ENCODE peak calls at places on chromosomes 1 and 21, in seven cellular contexts. F is heart left ventricle, R is uterus, H is adrenal gland, V is suprapubic skin, Z is spleen, P is IMR-90. W is an unnamed sample.
A peak's percentile ranks its signal among the peaks of the same experiment; 100 is the strongest.

GRCh38 chr1:94013331-94013925 is 104.2 kb upstream of the GCLM start:
- DNase-seq in P (no peak), R (no peak), F (no peak), H (no peak), V (no peak), Z (no peak), W (no peak)

GRCh38 chr1:195591917-195592672 is 1016.1 kb downstream of the KCNT2 start:
- DNase-seq in P (peak; percentile 89), F (no peak), Z (no peak), R (no peak), H (no peak), V (no peak), W (no peak)

GRCh38 chr1:116497660-116498059 is 73.2 kb downstream of the CD58 start:
- DNase-seq in V (no peak), F (no peak), Z (no peak), R (no peak), P (peak; percentile 67), H (no peak), W (no peak)

GRCh38 chr21:30936207-30936606 is 54.8 kb upstream of the KRTAP11-1 start:
- DNase-seq in Z (no peak), H (no peak), F (no peak), P (no peak), V (no peak), R (no peak), W (no peak)

GRCh38 chr1:161080391-161081150 is 8.8 kb downstream of the NECTIN4 start:
- DNase-seq in R (no peak), Z (no peak), V (no peak), H (no peak), F (no peak), P (no peak), W (no peak)

GRCh38 chr1:110065841-110066240 is 4.6 kb downstream of the ALX3 start:
- DNase-seq in Z (no peak), R (no peak), F (no peak), V (no peak), H (no peak), P (no peak), W (no peak)

GRCh38 chr1:218537131-218537904 is 192.2 kb downstream of the TGFB2 start:
- DNase-seq in Z (no peak), R (no peak), V (no peak), F (no peak), P (peak; percentile 83), H (no peak), W (no peak)

GRCh38 chr1:66711420-66711819 is 40.8 kb upstream of the DYNLT5 start:
- DNase-seq in Z (no peak), F (no peak), V (no peak), H (no peak), R (no peak), P (no peak), W (no peak)

GRCh38 chr1:231171623-231172197 is 9.9 kb downstream of the TRIM67 start:
- DNase-seq in F (no peak), R (no peak), H (no peak), V (no peak), Z (no peak), P (no peak), W (no peak)

GRCh38 chr1:44013949-44014348 is 17.3 kb downstream of the SLC6A9 start:
- DNase-seq in Z (no peak), H (no peak), P (no peak), F (no peak), V (no peak), R (no peak), W (no peak)

GRCh38 chr1:67211589-67212563 is 45.6 kb downstream of the IL23R start:
- DNase-seq in P (peak; percentile 34), Z (no peak), V (no peak), H (peak; percentile 66), R (peak; percentile 16), F (no peak), W (no peak)

GRCh38 chr1:233157245-233157644 is 138.3 kb downstream of the PCNX2 start:
- DNase-seq in H (no peak), F (no peak), V (no peak), Z (no peak), P (no peak), R (no peak), W (no peak)

GRCh38 chr1:45750298-45751038 is at the start of gene IPP:
- DNase-seq in F (peak; percentile 97), P (peak; percentile 97), Z (peak; percentile 100), H (peak; percentile 98), R (peak; percentile 96), V (peak; percentile 97), W (peak; percentile 96)

GRCh38 chr21:45979141-45979631 is 2.4 kb upstream of the COL6A1 start:
- DNase-seq in V (no peak), Z (peak; percentile 72), H (no peak), R (peak; percentile 62), F (peak; percentile 23), P (no peak), W (no peak)

GRCh38 chr1:178367151-178367550 is 129.6 kb downstream of the CLEC20A start:
- DNase-seq in F (no peak), R (no peak), Z (no peak), P (no peak), V (no peak), H (no peak), W (no peak)

GRCh38 chr1:7574121-7575040 is 196.7 kb upstream of the VAMP3 start:
- DNase-seq in P (peak; percentile 21), V (no peak), F (no peak), H (peak; percentile 62), R (peak; percentile 29), Z (peak; percentile 64), W (peak; percentile 42)

GRCh38 chr1:25782608-25783201 is 17.3 kb upstream of the SELENON start:
- DNase-seq in H (no peak), F (no peak), P (no peak), R (no peak), Z (no peak), V (no peak), W (no peak)

GRCh38 chr1:12121212-12122000 is 45.4 kb upstream of the TNFRSF1B start:
- DNase-seq in Z (peak; percentile 30), V (no peak), F (no peak), R (no peak), H (no peak), P (peak; percentile 97), W (no peak)

GRCh38 chr1:160637821-160638539 is 8.9 kb downstream of the SLAMF1 start:
- DNase-seq in H (no peak), F (no peak), V (no peak), Z (no peak), R (no peak), P (no peak), W (no peak)

GRCh38 chr21:35428927-35429326 is 379.8 kb upstream of the RUNX1 start:
- DNase-seq in Z (no peak), V (no peak), R (no peak), H (no peak), F (no peak), P (no peak), W (no peak)

GRCh38 chr1:3023994-3024393 is 2.7 kb downstream of the ACTRT2 start:
- DNase-seq in H (no peak), R (no peak), V (no peak), F (no peak), P (no peak), Z (no peak), W (no peak)

DNA sequence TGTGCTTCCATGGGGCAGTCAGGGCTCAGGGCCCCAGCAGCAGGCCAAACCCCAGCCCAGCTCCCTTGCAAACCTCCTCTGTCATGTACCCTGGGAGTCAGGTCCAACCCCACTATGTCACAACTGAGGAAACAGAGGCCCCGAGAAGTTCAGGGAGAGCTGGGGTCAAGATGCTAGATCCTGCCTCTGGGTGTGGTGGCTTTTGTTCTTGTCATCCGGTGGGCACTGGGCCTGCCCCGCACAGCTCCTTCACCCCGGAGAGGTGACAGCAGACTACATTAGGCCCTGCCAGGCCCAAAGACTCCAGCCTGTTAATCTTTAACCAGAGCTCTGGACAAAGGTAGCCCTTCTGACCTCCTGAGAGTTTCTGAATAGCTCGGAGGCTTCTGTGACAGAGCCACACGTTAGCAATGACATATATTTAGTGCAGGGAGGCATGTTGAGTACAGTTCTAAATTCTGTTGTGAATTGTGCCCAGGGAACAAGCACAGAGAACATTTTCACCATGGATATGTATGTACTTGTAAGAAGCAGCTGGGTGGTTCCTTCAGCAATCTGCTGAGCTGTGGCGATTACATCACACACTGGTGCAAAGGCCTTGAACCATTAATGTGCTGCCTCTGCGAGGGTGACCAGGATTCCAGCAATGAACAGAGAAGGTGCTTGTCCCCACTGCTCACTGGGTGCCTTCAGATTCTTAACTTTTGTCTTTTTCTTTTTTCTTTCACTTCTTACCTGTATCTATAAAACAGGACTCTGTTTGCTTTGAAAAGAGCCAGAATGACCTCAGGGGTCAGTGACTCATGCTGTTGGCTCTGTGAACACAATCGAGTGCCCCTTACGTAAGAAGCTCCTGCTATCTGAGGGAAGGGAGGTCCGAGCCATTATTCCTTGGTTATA is 102.8 kb downstream of the RHOU start:
- DNase-seq in Z (no peak), F (no peak), V (no peak), R (peak; percentile 87), H (peak; percentile 93), P (peak; percentile 93), W (no peak)
- TF ChIP-seq POLR2A in Z (no peak), F (no peak), V (no peak), R (no peak), H (no peak), P (no peak), W (no peak)

DNA sequence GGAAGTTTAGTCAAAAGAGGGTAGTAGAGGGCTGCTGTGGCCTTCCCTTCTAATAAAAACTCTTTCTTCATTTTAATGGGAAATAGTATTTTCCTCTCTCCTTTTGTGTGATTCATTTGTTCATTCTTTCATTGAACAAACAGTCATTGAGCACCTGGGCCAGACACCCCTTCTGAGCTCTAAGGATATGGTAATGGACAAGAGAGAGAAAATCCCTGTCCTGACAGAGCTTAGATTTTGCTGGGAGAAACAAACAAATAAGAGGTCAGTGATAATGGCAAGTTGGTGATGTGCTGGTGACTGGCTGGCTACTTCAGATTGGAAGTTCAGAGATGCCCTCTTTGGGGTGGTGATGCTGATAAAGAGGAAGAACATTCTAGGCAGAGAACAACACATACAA is 59.3 kb downstream of the CDC14A start:
- DNase-seq in H (no peak), F (no peak), P (no peak), Z (no peak), R (no peak), V (no peak), W (no peak)
- H3K4me1 ChIP-seq in H (no peaks in the 10 kb centered on the region), F (peaks cover 42% of the 10 kb centered on the region), P (peaks cover 2% of the 10 kb centered on the region), Z (no peaks in the 10 kb centered on the region), R (no peaks in the 10 kb centered on the region), V (peaks cover 22% of the 10 kb centered on the region), W (peaks cover 14% of the 10 kb centered on the region)

GRCh38 chr1:16072616-16073484 is 601 bp downstream of the FAM131C start:
- DNase-seq in H (peak; percentile 70), R (no peak), P (no peak), F (no peak), Z (no peak), V (no peak), W (no peak)
- TF ChIP-seq CTCF in H (no peak), R (no peak), P (no peak), F (no peak), Z (no peak), V (no peak), W (no peak)

DNA sequence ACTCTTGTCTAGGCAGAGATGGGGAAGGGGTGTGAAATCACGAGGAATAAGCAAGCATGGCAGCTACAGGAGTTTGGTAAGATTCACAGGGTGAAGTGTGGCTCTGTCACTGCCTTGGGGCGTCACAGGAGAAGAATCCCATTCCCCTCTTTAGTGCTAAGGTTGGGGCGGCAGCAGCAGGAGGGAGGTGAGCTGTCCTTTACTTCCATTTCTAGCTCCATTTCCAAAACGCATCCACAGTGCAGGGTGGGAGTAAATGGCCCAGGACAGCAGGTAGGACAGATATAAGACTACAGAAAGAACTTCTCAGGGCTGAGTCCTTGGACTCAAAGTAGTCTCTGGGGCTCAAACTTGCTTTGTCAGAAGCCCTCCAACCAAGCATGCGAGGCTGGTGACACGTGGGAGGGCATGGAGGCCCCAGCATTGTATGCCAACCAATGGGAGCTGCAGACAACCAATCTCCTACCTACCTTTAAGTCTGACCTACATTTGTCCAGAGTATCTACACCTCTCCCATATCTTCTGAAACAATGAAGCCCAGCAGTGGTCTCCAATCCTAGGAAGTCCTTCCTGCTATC is 8.5 kb downstream of the MEF2D start:
- DNase-seq in P (no peak), Z (no peak), V (no peak), F (no peak), H (no peak), R (no peak), W (no peak)
- TF ChIP-seq POLR2A in P (no peak), Z (no peak), V (no peak), F (no peak), H (no peak), R (no peak), W (no peak)

W was measured in prostate gland.